ENCODE peak calls at places on chromosomes 12 and 14, in five cellular contexts. One of them, this sample, is unnamed.

GRCh38 chr12:100234166-100234565 is 32.7 kb downstream of the DEPDC4 start:
- DNase-seq in endothelial cell: no peak
- DNase-seq in ovary: no peak
- DNase-seq in kidney epithelial cell: no peak
- DNase-seq in foreskin fibroblast: peak
- DNase-seq in this sample: no peak

GRCh38 chr14:100813291-100813690 is 12.6 kb upstream of the MEG3 start:
- DNase-seq in ovary: no peak
- DNase-seq in foreskin fibroblast: no peak
- DNase-seq in kidney epithelial cell: no peak
- DNase-seq in endothelial cell: no peak
- DNase-seq in this sample: no peak

GRCh38 chr14:56087824-56088571 is 30.2 kb upstream of the PELI2 start:
- DNase-seq in ovary: no peak
- DNase-seq in kidney epithelial cell: no peak
- DNase-seq in endothelial cell: no peak
- DNase-seq in foreskin fibroblast: no peak
- DNase-seq in this sample: no peak

GRCh38 chr14:78240567-78240966 is 70.4 kb downstream of the NRXN3 start:
- DNase-seq in foreskin fibroblast: no peak
- DNase-seq in kidney epithelial cell: no peak
- DNase-seq in endothelial cell: no peak
- DNase-seq in ovary: no peak
- DNase-seq in this sample: no peak

GRCh38 chr12:22588817-22589216 is 36.2 kb upstream of the ETNK1 start:
- DNase-seq in foreskin fibroblast: no peak
- DNase-seq in endothelial cell: no peak
- DNase-seq in ovary: no peak
- DNase-seq in kidney epithelial cell: no peak
- DNase-seq in this sample: no peak

GRCh38 chr12:39012870-39013269 is 107.5 kb upstream of the CPNE8 start:
- DNase-seq in ovary: no peak
- DNase-seq in endothelial cell: no peak
- DNase-seq in foreskin fibroblast: no peak
- DNase-seq in kidney epithelial cell: no peak
- DNase-seq in this sample: no peak

GRCh38 chr14:90645842-90646443 is 170.3 kb downstream of the TTC7B start:
- DNase-seq in kidney epithelial cell: peak
- DNase-seq in endothelial cell: no peak
- DNase-seq in foreskin fibroblast: no peak
- DNase-seq in ovary: no peak
- DNase-seq in this sample: no peak

GRCh38 chr12:56808954-56809353 is 45.8 kb downstream of the HSD17B6 start:
- DNase-seq in endothelial cell: no peak
- DNase-seq in ovary: no peak
- DNase-seq in kidney epithelial cell: no peak
- DNase-seq in foreskin fibroblast: no peak
- DNase-seq in this sample: no peak

GRCh38 chr12:65387396-65387795 is 108.9 kb downstream of the MSRB3 start:
- DNase-seq in endothelial cell: no peak
- DNase-seq in ovary: no peak
- DNase-seq in kidney epithelial cell: no peak
- DNase-seq in foreskin fibroblast: no peak
- DNase-seq in this sample: no peak

GRCh38 chr12:27176765-27177164 is 67.3 kb upstream of the STK38L start:
- DNase-seq in kidney epithelial cell: no peak
- DNase-seq in foreskin fibroblast: peak
- DNase-seq in ovary: no peak
- DNase-seq in endothelial cell: no peak
- DNase-seq in this sample: no peak

GRCh38 chr14:95183082-95183481 is 25.8 kb upstream of the DICER1 start:
- DNase-seq in ovary: no peak
- DNase-seq in foreskin fibroblast: no peak
- DNase-seq in kidney epithelial cell: no peak
- DNase-seq in endothelial cell: no peak
- DNase-seq in this sample: no peak

GRCh38 chr14:104101651-104102281 is 16.3 kb downstream of the ASPG start:
- DNase-seq in ovary: peak
- DNase-seq in kidney epithelial cell: no peak
- DNase-seq in foreskin fibroblast: no peak
- DNase-seq in endothelial cell: no peak
- DNase-seq in this sample: no peak

GRCh38 chr14:50608302-50608851 is 48.4 kb downstream of the ATL1 start:
- DNase-seq in endothelial cell: no peak
- DNase-seq in foreskin fibroblast: no peak
- DNase-seq in ovary: no peak
- DNase-seq in kidney epithelial cell: no peak
- DNase-seq in this sample: no peak

GRCh38 chr12:67377021-67377420 is 107.9 kb downstream of the CAND1 start:
- DNase-seq in endothelial cell: no peak
- DNase-seq in kidney epithelial cell: no peak
- DNase-seq in ovary: no peak
- DNase-seq in foreskin fibroblast: no peak
- DNase-seq in this sample: no peak

GRCh38 chr14:22613091-22613695 is 15.1 kb downstream of the ABHD4 start:
- DNase-seq in kidney epithelial cell: no peak
- DNase-seq in foreskin fibroblast: no peak
- DNase-seq in endothelial cell: no peak
- DNase-seq in ovary: no peak
- DNase-seq in this sample: no peak

GRCh38 chr12:54201001-54201794 is 12.4 kb upstream of the SMUG1 start:
- DNase-seq in kidney epithelial cell: no peak
- DNase-seq in foreskin fibroblast: no peak
- DNase-seq in endothelial cell: peak
- DNase-seq in ovary: peak
- DNase-seq in this sample: no peak

GRCh38 chr12:83573676-83574075 is 887.0 kb downstream of the TMTC2 start:
- DNase-seq in kidney epithelial cell: peak
- DNase-seq in foreskin fibroblast: peak
- DNase-seq in endothelial cell: no peak
- DNase-seq in ovary: no peak
- DNase-seq in this sample: no peak

GRCh38 chr14:33668066-33668465 is 282.8 kb downstream of the EGLN3 start:
- DNase-seq in kidney epithelial cell: no peak
- DNase-seq in ovary: no peak
- DNase-seq in foreskin fibroblast: peak
- DNase-seq in endothelial cell: no peak
- DNase-seq in this sample: no peak

GRCh38 chr12:108299980-108300696 is 39.0 kb downstream of the CMKLR1 start:
- DNase-seq in endothelial cell: no peak
- DNase-seq in foreskin fibroblast: no peak
- DNase-seq in kidney epithelial cell: no peak
- DNase-seq in ovary: no peak
- DNase-seq in this sample: no peak

GRCh38 chr12:30138483-30138882 is 354.7 kb upstream of the TMTC1 start:
- DNase-seq in ovary: no peak
- DNase-seq in endothelial cell: no peak
- DNase-seq in kidney epithelial cell: no peak
- DNase-seq in foreskin fibroblast: no peak
- DNase-seq in this sample: no peak

GRCh38 chr12:30136661-30137060 is 352.9 kb upstream of the TMTC1 start:
- DNase-seq in endothelial cell: no peak
- DNase-seq in foreskin fibroblast: no peak
- DNase-seq in ovary: no peak
- DNase-seq in kidney epithelial cell: no peak
- DNase-seq in this sample: no peak

DNA sequence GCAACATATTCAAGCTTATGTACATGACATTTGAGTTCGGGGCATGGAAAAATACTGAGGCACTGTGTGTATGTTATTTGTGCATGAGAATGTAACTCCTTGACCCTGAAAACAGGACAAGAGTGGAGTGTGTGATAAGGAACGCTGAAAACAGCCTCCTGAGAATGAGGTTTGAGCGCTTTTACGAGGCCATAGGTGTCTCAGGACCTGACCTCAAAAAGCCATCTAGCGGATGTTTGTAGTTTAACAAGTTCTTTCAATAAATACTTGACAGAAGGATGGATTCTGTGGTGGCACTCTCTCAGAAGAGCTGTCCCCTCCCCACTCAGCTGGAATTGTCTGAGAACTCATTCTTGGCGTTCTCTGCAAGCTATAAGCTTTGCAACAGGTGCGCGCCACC is 350.5 kb upstream of the TMTC1 start:
- DNase-seq in kidney epithelial cell: no peak
- DNase-seq in foreskin fibroblast: no peak
- DNase-seq in ovary: no peak
- DNase-seq in endothelial cell: no peak
- DNase-seq in this sample: no peak
- TF ChIP-seq CTCF in kidney epithelial cell: no peak
- TF ChIP-seq CTCF in foreskin fibroblast: no peak
- TF ChIP-seq CTCF in ovary: no peak
- TF ChIP-seq CTCF in endothelial cell: peak
- TF ChIP-seq CTCF in this sample: no peak

GRCh38 chr14:45201908-45202307 is 51.1 kb downstream of the MIS18BP1 start:
- DNase-seq in kidney epithelial cell: no peak
- DNase-seq in ovary: no peak
- DNase-seq in foreskin fibroblast: no peak
- DNase-seq in endothelial cell: peak
- DNase-seq in this sample: no peak
- TF ChIP-seq CTCF in kidney epithelial cell: peak
- TF ChIP-seq CTCF in ovary: no peak
- TF ChIP-seq CTCF in foreskin fibroblast: no peak
- TF ChIP-seq CTCF in endothelial cell: no peak
- TF ChIP-seq CTCF in this sample: peak

GRCh38 chr12:112418596-112419268 is at the start of gene PTPN11:
- DNase-seq in foreskin fibroblast: peak
- DNase-seq in kidney epithelial cell: no peak
- DNase-seq in endothelial cell: peak
- DNase-seq in ovary: peak
- DNase-seq in this sample: no peak
- TF ChIP-seq CTCF in foreskin fibroblast: no peak
- TF ChIP-seq CTCF in kidney epithelial cell: no peak
- TF ChIP-seq CTCF in endothelial cell: peak
- TF ChIP-seq CTCF in ovary: no peak
- TF ChIP-seq CTCF in this sample: peak

GRCh38 chr12:116713529-116713928 is 24.3 kb downstream of the SPRING1 start:
- DNase-seq in kidney epithelial cell: no peak
- DNase-seq in endothelial cell: no peak
- DNase-seq in foreskin fibroblast: no peak
- DNase-seq in ovary: no peak
- DNase-seq in this sample: no peak
- TF ChIP-seq CTCF in kidney epithelial cell: peak
- TF ChIP-seq CTCF in endothelial cell: no peak
- TF ChIP-seq CTCF in foreskin fibroblast: no peak
- TF ChIP-seq CTCF in ovary: no peak
- TF ChIP-seq CTCF in this sample: no peak

DNA sequence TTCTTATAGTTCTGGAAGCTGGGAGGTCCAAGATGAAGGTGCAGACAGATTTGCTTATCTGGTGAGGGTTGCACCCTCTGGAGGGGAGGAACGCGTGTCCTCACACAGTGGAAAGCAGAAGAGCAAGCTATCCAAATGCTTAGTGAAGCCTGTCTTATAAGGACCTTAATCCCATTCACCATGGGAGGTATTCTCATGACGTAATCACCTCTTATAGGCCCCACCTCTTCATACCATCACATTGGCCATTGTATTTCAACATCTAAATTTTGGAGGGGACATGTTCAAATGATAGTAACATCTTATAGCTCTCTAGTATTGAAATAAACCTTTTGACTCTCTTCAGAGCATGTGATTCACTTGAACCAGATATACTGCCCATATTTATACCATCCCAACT is 105.0 kb upstream of the MYF6 start:
- DNase-seq in kidney epithelial cell: no peak
- DNase-seq in endothelial cell: no peak
- DNase-seq in foreskin fibroblast: no peak
- DNase-seq in ovary: no peak
- DNase-seq in this sample: no peak
- TF ChIP-seq CTCF in kidney epithelial cell: no peak
- TF ChIP-seq CTCF in endothelial cell: no peak
- TF ChIP-seq CTCF in foreskin fibroblast: no peak
- TF ChIP-seq CTCF in ovary: no peak
- TF ChIP-seq CTCF in this sample: no peak

DNA sequence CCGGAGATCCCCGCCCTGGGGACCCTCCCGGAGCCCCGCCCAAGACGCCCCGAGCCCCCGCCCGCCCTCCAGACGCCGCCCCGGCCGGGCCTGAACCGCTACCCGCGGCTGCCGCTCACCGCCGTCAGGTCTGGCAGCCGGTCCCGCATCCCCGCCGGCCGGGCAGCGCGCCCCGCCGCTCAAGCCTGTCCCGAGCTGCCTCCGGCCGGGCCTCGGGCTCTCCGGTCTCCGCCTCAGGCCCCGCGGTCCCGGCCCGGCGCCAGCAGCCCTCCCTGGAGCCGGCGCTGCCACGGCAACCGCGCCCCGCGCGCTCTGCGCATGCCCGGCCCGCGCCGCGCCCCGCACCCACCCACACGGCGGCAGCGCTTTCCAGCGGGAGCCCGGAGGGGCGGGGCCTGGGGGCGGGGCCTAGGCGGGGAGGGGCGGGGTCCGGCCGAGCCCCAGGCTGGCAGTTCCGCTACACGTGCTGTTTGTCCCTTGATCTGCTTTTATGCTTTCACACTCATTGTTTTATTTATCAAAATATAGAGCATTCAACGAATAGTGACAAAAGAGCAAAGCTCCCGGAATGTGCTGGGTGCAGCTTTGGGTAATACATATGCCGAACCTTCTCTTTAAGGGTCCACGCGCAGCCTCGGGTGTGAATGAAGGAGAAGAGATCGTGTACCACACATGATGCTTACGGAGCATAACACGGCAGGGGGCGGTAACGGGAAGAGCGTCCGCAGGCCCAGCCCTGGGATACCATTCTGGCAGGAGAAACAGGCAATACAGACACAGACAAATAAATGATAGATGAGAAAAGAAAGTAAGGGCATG is at the start of gene STX2:
- DNase-seq in endothelial cell: peak
- DNase-seq in ovary: peak
- DNase-seq in foreskin fibroblast: peak
- DNase-seq in kidney epithelial cell: no peak
- DNase-seq in this sample: no peak
- TF ChIP-seq CTCF in endothelial cell: no peak
- TF ChIP-seq CTCF in ovary: peak
- TF ChIP-seq CTCF in foreskin fibroblast: peak
- TF ChIP-seq CTCF in kidney epithelial cell: peak
- TF ChIP-seq CTCF in this sample: peak

DNA sequence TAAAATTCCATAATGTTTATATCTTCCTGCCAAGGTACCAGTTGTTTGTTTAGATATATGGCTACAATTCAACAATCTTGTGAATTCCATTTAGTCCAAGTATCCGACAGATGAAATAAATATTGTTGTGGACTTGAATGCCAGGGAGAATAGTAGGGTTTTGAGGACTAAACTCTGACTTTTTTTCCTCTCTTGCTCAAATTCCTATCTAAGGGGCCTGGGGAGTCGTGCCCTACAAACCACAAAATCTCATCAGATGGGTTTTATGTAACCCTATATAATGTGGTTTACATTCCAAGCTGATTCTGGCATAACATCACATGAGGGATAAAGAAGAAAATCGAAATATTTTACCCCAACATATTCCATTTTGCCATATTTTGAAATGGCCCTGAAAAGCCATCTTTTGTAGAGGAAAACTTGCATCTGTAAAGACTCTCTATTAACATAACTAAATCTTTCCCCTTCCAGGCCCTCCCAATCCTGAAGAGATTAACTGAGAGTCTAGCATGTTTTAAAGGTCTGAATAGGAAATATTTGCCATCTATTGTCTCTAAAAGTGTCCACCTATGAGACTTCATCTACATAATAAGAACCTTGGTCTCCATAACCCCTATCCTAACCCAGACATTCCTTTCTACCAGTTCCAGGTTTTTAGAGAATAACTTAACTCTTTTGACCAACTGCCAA is 184.7 kb upstream of the KITLG start:
- DNase-seq in foreskin fibroblast: no peak
- DNase-seq in endothelial cell: no peak
- DNase-seq in ovary: no peak
- DNase-seq in kidney epithelial cell: no peak
- DNase-seq in this sample: peak
- TF ChIP-seq CTCF in foreskin fibroblast: no peak
- TF ChIP-seq CTCF in endothelial cell: no peak
- TF ChIP-seq CTCF in ovary: no peak
- TF ChIP-seq CTCF in kidney epithelial cell: no peak
- TF ChIP-seq CTCF in this sample: no peak